ENCODE peak calls at places on chromosomes 2 and 18, in six cellular contexts. A is ascending aorta, C is DND-41, N is WTC11, X is adrenal gland, M is fibroblast of the aortic adventitia. F is an unnamed sample.

GRCh38 chr2:215060851-215061541 is 77.4 kb downstream of the ABCA12 start:
- DNase-seq in A (no peak), C (no peak), N (no peak), X (no peak), M (no peak), F (no peak)

GRCh38 chr2:102520009-102520408 is 47.0 kb downstream of the SLC9A4 start:
- DNase-seq in A (no peak), C (peak), N (peak), X (peak), M (peak), F (peak)

GRCh38 chr18:65103864-65104263 is 646.9 kb upstream of the CDH7 start:
- DNase-seq in A (no peak), C (no peak), N (no peak), X (no peak), M (no peak), F (no peak)

GRCh38 chr2:85585781-85586105 is 1.5 kb downstream of the VAMP5 start:
- DNase-seq in A (no peak), C (no peak), N (no peak), X (no peak), M (peak), F (no peak)

GRCh38 chr2:84885111-84885510 is 4.2 kb upstream of the TRABD2A start:
- DNase-seq in A (no peak), C (no peak), N (no peak), X (no peak), M (no peak), F (no peak)

GRCh38 chr2:186255823-186256222 is 230.2 kb upstream of the ZC3H15 start:
- DNase-seq in A (no peak), C (no peak), N (peak), X (no peak), M (no peak), F (no peak)

GRCh38 chr2:39697480-39697879 is 31.8 kb downstream of the TMEM178A start:
- DNase-seq in A (no peak), C (no peak), N (no peak), X (no peak), M (no peak), F (no peak)

GRCh38 chr2:37230581-37230980 is 815 bp downstream of the CEBPZ start:
- DNase-seq in A (no peak), C (no peak), N (no peak), X (no peak), M (peak), F (no peak)

DNA sequence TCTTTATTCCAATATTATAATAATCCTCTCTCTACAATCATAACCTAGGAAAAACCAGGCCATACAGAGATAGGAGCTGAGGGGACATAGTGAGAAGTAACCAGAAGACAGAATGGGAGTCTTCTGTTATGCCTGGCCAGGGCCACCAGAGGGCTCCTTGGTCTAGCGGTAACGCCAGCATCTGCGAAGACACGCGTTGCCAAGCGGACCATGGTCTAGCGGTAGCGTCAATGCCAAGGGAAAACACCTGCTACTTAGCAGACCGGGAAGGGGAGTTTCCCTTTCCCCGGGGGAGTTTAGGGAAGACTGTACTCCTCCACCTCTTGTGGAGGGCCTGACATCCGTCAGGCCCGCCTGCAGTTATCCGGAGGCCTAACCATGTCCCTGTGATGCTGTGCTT is 36.6 kb downstream of the ARL6IP6 start:
- DNase-seq in A (no peak), C (no peak), N (peak), X (peak), M (peak), F (no peak)
- TF ChIP-seq CTCF in A (no peak), C (peak), N (peak), X (peak), M (peak), F (no peak)

GRCh38 chr2:161427413-161428239 is 11.5 kb downstream of the TBR1 start:
- DNase-seq in A (no peak), C (no peak), N (peak), X (no peak), M (no peak), F (peak)

GRCh38 chr2:161425966-161426365 is 9.9 kb downstream of the TBR1 start:
- DNase-seq in A (no peak), C (no peak), N (no peak), X (no peak), M (no peak), F (no peak)

GRCh38 chr2:161428240-161428587 is 12.1 kb downstream of the TBR1 start:
- DNase-seq in A (no peak), C (no peak), N (no peak), X (no peak), M (no peak), F (no peak)

GRCh38 chr2:161426416-161426787 is 10.3 kb downstream of the TBR1 start:
- DNase-seq in A (no peak), C (no peak), N (no peak), X (no peak), M (no peak), F (no peak)

GRCh38 chr2:161426788-161427412 is 10.8 kb downstream of the TBR1 start:
- DNase-seq in A (no peak), C (no peak), N (peak), X (no peak), M (peak), F (peak)
- TF ChIP-seq CTCF in A (no peak), C (no peak), N (no peak), X (no peak), M (peak), F (peak)

GRCh38 chr2:187493877-187494568 is 46.0 kb upstream of the CALCRL start:
- DNase-seq in A (no peak), C (no peak), N (no peak), X (no peak), M (no peak), F (no peak)

GRCh38 chr2:187497140-187497539 is 49.1 kb upstream of the CALCRL start:
- DNase-seq in A (no peak), C (no peak), N (no peak), X (no peak), M (no peak), F (no peak)

GRCh38 chr2:187500585-187501359 is 52.7 kb upstream of the CALCRL start:
- DNase-seq in A (no peak), C (no peak), N (no peak), X (no peak), M (peak), F (no peak)

GRCh38 chr2:187499941-187500532 is 52.0 kb upstream of the CALCRL start:
- DNase-seq in A (no peak), C (peak), N (peak), X (peak), M (peak), F (peak)

DNA sequence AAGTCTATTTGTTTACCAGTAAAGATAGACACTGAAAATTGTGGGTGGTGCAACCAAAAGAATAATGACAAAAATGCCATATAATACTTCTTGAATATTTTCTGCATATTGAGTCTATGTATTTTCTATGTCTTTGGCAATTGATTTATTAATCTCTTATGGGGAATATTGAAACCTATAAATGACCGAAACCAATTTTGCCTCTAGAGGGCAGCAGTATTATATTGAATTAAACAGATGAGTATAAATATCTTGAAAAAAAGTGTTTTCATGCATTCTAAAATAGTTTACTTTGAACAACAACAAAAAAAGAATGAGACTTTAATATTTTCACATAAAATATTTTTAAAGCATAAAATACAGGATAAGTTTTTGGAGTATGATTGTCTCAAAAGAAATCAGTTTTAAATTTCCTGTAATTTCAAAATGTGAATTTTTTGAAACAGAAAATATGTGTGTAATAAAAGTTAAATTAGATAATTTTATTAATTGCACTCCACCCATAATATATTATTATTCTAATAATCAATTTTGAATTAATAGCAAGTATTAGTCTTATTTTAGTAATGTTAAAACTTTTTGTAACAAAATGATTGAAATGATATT is 49.9 kb upstream of the CALCRL start:
- DNase-seq in A (no peak), C (no peak), N (no peak), X (no peak), M (peak), F (no peak)
- TF ChIP-seq CTCF in A (peak), C (peak), N (no peak), X (peak), M (peak), F (peak)

GRCh38 chr2:227180286-227180685 is 15.9 kb downstream of the COL4A3 start:
- DNase-seq in A (no peak), C (no peak), N (no peak), X (peak), M (no peak), F (no peak)
- TF ChIP-seq CTCF in A (no peak), C (no peak), N (no peak), X (no peak), M (no peak), F (no peak)

DNA sequence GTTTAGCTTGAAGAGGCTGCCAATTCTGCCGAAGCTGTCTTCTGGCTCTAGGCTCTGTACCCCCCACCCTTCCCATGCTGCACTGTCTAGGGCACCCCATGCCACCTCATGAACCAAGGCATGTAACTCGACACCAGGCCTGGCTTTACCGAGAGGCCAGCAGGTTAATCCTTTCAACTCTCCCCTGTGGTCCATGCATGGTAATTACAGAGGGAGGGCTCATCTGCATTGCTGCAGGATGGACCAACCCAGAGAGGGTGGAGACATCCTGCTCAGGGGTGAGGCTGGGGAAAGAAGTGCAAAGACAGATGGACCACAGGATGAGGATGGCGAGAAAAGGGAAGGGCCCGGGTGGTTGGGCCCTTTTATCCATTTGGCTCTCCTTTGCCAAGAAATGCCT is 65.8 kb downstream of the KCTD1 start:
- DNase-seq in A (no peak), C (no peak), N (peak), X (no peak), M (no peak), F (no peak)
- TF ChIP-seq CTCF in A (no peak), C (no peak), N (no peak), X (no peak), M (no peak), F (no peak)

GRCh38 chr18:51168031-51168742 is 29.3 kb downstream of the MEX3C start:
- DNase-seq in A (no peak), C (no peak), N (peak), X (no peak), M (no peak), F (no peak)
- TF ChIP-seq CTCF in A (no peak), C (peak), N (no peak), X (no peak), M (no peak), F (no peak)

DNA sequence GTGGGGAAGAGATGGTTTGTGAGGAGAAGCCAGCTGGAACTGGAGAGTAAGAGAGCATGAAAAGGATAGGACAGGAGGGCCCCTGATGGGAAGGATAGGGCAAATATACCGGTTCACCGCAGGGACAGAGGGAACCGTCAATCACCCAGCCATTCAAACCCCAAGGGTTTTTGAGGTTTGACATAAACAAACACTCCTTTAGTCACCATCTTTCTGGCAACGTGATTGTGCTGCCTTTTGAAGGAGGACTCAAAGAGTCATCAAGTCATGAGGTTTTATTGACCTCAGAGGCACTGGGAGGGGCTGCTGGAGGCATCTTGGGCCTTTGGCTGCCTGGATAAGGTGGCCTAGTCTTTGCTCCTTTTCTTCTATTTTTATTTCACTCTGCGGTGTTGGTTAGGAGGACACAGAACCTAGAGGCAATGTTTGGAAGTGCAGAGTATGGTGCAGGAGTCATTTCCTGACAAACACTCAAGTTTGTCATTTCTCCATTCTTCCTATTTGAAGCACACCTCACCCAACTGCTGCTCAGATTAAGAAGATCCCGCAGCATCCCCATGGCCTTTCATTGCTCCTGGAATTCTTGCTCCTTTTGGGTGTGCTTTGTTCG is 487.3 kb upstream of the SPRED2 start:
- DNase-seq in A (no peak), C (no peak), N (no peak), X (no peak), M (no peak), F (no peak)
- TF ChIP-seq CTCF in A (no peak), C (no peak), N (no peak), X (no peak), M (no peak), F (no peak)

GRCh38 chr2:174774828-174775227 is 10.6 kb upstream of the CHRNA1 start:
- DNase-seq in A (no peak), C (no peak), N (no peak), X (no peak), M (no peak), F (no peak)
- TF ChIP-seq CTCF in A (no peak), C (no peak), N (no peak), X (no peak), M (no peak), F (no peak)

GRCh38 chr2:71070294-71071025 is 2.0 kb downstream of the NAGK start:
- DNase-seq in A (no peak), C (no peak), N (peak), X (no peak), M (peak), F (peak)
- TF ChIP-seq CTCF in A (no peak), C (peak), N (no peak), X (no peak), M (peak), F (peak)

F was measured in GM20000.